ENCODE peak calls at places on chromosomes 13 and 19, in eight cellular contexts. M, K, G, B, N, W, I and J are unnamed samples.
A peak's percentile ranks its signal among the peaks of the same experiment; 100 is the strongest.

GRCh38 chr13:50829896-50830295 is 13.6 kb downstream of the DLEU7 start:
- ATAC-seq in G (no peak), W (no peak), N (no peak), B (no peak), I (no peak), K (no peak), M (no peak), J (peak; percentile 31)

GRCh38 chr13:50357136-50357535 is 341.9 kb downstream of the KCNRG start:
- ATAC-seq in G (no peak), K (no peak), I (peak; percentile 5), N (peak; percentile 18), M (no peak), B (no peak), W (no peak), J (no peak)

GRCh38 chr13:77760893-77761292 is 63.4 kb downstream of the SLAIN1 start:
- ATAC-seq in M (no peak), K (no peak), W (no peak), B (no peak), N (no peak), I (no peak), G (peak; percentile 85), J (no peak)

GRCh38 chr19:4053423-4054324 is 13.0 kb downstream of the ZBTB7A start:
- ATAC-seq in W (no peak), N (no peak), I (no peak), B (no peak), G (no peak), K (no peak), M (no peak), J (no peak)

GRCh38 chr13:33263484-33263883 is 22.1 kb downstream of the STARD13 start:
- ATAC-seq in I (no peak), M (no peak), K (peak; percentile 39), W (no peak), B (no peak), G (peak; percentile 24), N (no peak), J (no peak)

GRCh38 chr19:11447347-11448262 is 12.2 kb downstream of the PRKCSH start:
- ATAC-seq in M (no peak), N (no peak), W (no peak), B (no peak), K (no peak), G (no peak), I (no peak), J (no peak)

GRCh38 chr19:35868823-35869326 is 501 bp downstream of the APLP1 start:
- ATAC-seq in M (no peak), B (no peak), W (peak; percentile 48), I (peak; percentile 52), N (no peak), G (no peak), K (no peak), J (no peak)

GRCh38 chr13:98503175-98504028 is 73.5 kb downstream of the STK24 start:
- ATAC-seq in N (peak; percentile 77), G (no peak), K (peak; percentile 76), W (no peak), I (peak; percentile 49), M (no peak), B (peak; percentile 41), J (no peak)

GRCh38 chr19:42816901-42817300 is 51.4 kb upstream of the PSG8 start:
- ATAC-seq in N (no peak), M (no peak), B (no peak), K (no peak), I (no peak), W (no peak), G (no peak), J (no peak)

GRCh38 chr13:28268800-28269223 is 130.5 kb downstream of the PAN3 start:
- ATAC-seq in B (no peak), N (no peak), K (no peak), I (no peak), W (no peak), M (no peak), G (no peak), J (no peak)

GRCh38 chr19:49875801-49876421 is 1.2 kb downstream of the AKT1S1 start:
- ATAC-seq in N (peak; percentile 33), M (no peak), I (peak; percentile 7), G (peak; percentile 2), W (peak; percentile 15), B (no peak), K (peak; percentile 21), J (no peak)

GRCh38 chr19:27657271-27658051 is 1555.5 kb downstream of the UQCRFS1 start:
- ATAC-seq in M (no peak), I (no peak), G (no peak), W (no peak), N (no peak), B (no peak), K (peak; percentile 27), J (no peak)

GRCh38 chr19:6890938-6891337 is 3.6 kb downstream of the ADGRE1 start:
- ATAC-seq in B (no peak), K (no peak), N (no peak), G (no peak), I (no peak), M (no peak), W (no peak), J (no peak)

GRCh38 chr19:34994286-34994642 is 5.9 kb upstream of the GRAMD1A start:
- ATAC-seq in G (no peak), N (no peak), W (peak; percentile 1), K (no peak), I (no peak), M (no peak), B (no peak), J (no peak)

GRCh38 chr13:97490702-97491307 is 56.8 kb downstream of the RAP2A start:
- ATAC-seq in B (no peak), M (no peak), I (no peak), N (no peak), G (no peak), W (no peak), K (no peak), J (no peak)

GRCh38 chr13:109835321-109835720 is 48.9 kb upstream of the IRS2 start:
- ATAC-seq in I (peak; percentile 13), W (no peak), N (no peak), B (no peak), M (no peak), G (no peak), K (no peak), J (no peak)

GRCh38 chr19:35281303-35281702 is 1.0 kb upstream of the HAMP start:
- ATAC-seq in I (no peak), M (peak; percentile 40), B (no peak), N (no peak), W (peak; percentile 30), G (no peak), K (no peak), J (no peak)

GRCh38 chr19:4375620-4376228 is 24.6 kb downstream of the SH3GL1 start:
- ATAC-seq in K (no peak), G (no peak), N (peak; percentile 75), W (peak; percentile 48), B (no peak), I (peak; percentile 23), M (peak; percentile 27), J (no peak)

GRCh38 chr19:41245779-41246297 is 18.3 kb upstream of the HNRNPUL1 start:
- ATAC-seq in I (no peak), W (no peak), M (no peak), G (no peak), N (no peak), B (no peak), K (no peak), J (no peak)

GRCh38 chr13:27406178-27406939 is 18.1 kb upstream of the GTF3A start:
- ATAC-seq in K (peak; percentile 90), G (peak; percentile 70), I (peak; percentile 60), N (peak; percentile 74), W (peak; percentile 78), M (peak; percentile 63), B (no peak), J (no peak)

GRCh38 chr13:24921881-24922280 is 157.9 kb downstream of the RNF17 start:
- ATAC-seq in N (no peak), G (no peak), I (no peak), W (no peak), B (no peak), M (no peak), K (no peak), J (no peak)
- H3K27ac ChIP-seq in N (peak overlapping the region; percentile 98), G (no peak overlapping the region), I (no peak overlapping the region), W (peak overlapping the region; percentile 67), B (no peak overlapping the region), M (no peak overlapping the region), K (no peak overlapping the region), J (no peak overlapping the region)

GRCh38 chr13:75607447-75607846 is 28.7 kb upstream of the LMO7 start:
- ATAC-seq in M (peak; percentile 23), W (no peak), N (no peak), B (no peak), K (no peak), G (no peak), I (no peak), J (no peak)
- H3K27ac ChIP-seq in M (peak overlapping the region; percentile 59), W (no peak overlapping the region), N (no peak overlapping the region), B (no peak overlapping the region), K (no peak overlapping the region), G (no peak overlapping the region), I (no peak overlapping the region), J (no peak overlapping the region)

GRCh38 chr13:106528711-106529414 is 6.6 kb downstream of the EFNB2 start:
- ATAC-seq in N (no peak), M (no peak), W (no peak), B (no peak), G (no peak), K (no peak), I (no peak), J (no peak)
- H3K27ac ChIP-seq in N (no peak overlapping the region), M (peak overlapping the region; percentile 80), W (no peak overlapping the region), B (peak overlapping the region; percentile 57), G (no peak overlapping the region), K (no peak overlapping the region), I (no peak overlapping the region), J (no peak overlapping the region)

GRCh38 chr13:62598708-62599107 is 1183.1 kb upstream of the PCDH20 start:
- ATAC-seq in N (no peak), G (no peak), W (no peak), M (no peak), K (no peak), B (no peak), I (no peak), J (no peak)
- H3K27ac ChIP-seq in N (no peak overlapping the region), G (no peak overlapping the region), W (no peak overlapping the region), M (no peak overlapping the region), K (no peak overlapping the region), B (no peak overlapping the region), I (no peak overlapping the region), J (no peak overlapping the region)

DNA sequence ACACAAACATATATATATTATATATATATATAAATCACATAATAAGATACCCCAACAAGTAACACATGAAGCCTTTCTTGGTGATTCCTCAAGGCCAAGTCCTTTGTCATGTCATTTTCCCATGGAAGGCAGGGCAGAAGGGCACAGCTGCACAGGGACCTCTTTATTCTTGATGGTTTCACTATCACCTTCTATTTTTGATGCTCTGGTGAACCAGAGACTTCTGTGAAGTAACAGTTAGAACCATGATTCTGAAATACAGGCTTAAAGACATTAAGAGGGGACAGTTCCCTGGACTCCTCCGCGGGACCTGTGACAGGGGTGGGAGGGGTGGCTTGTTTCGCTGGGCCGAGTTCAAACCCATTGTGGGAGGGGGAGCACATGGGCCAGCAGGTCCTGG is 104.0 kb downstream of the DGKH start:
- ATAC-seq in N (no peak), B (no peak), I (no peak), K (no peak), W (no peak), M (no peak), G (no peak), J (no peak)
- H3K27ac ChIP-seq in N (no peak overlapping the region), B (no peak overlapping the region), I (no peak overlapping the region), K (no peak overlapping the region), W (no peak overlapping the region), M (no peak overlapping the region), G (no peak overlapping the region), J (no peak overlapping the region)